ENCODE peak calls at places on chromosomes 3 and 15, in six cellular contexts. S, C, J, K, R and T are unnamed samples.

GRCh38 chr3:73547427-73548036 is 77.2 kb downstream of the PDZRN3 start:
- DNase-seq in S (no peak), C (no peak), J (no peak), K (no peak), R (no peak), T (no peak)

GRCh38 chr15:89761929-89762328 is 10.9 kb upstream of the MESP1 start:
- DNase-seq in S (no peak), C (no peak), J (no peak), K (no peak), R (no peak), T (no peak)

GRCh38 chr3:188271226-188271894 is 117.4 kb downstream of the LPP start:
- DNase-seq in S (no peak), C (no peak), J (no peak), K (no peak), R (no peak), T (no peak)

GRCh38 chr15:97984157-97984556 is 23.7 kb downstream of the ARRDC4 start:
- DNase-seq in S (no peak), C (no peak), J (no peak), K (no peak), R (no peak), T (no peak)

GRCh38 chr3:152302521-152303021 is 33.8 kb downstream of the MBNL1 start:
- DNase-seq in S (no peak), C (peak), J (peak), K (peak), R (peak), T (peak)

GRCh38 chr3:46910166-46910760 is 32.7 kb downstream of the PTH1R start:
- DNase-seq in S (no peak), C (peak), J (peak), K (peak), R (peak), T (peak)

GRCh38 chr3:120224249-120224648 is 60.8 kb downstream of the GPR156 start:
- DNase-seq in S (no peak), C (no peak), J (no peak), K (no peak), R (no peak), T (no peak)

GRCh38 chr15:67641453-67641852 is 99.0 kb downstream of the MAP2K5 start:
- DNase-seq in S (no peak), C (no peak), J (no peak), K (no peak), R (no peak), T (no peak)

GRCh38 chr3:113021471-113021870 is 30.7 kb downstream of the GTPBP8 start:
- DNase-seq in S (no peak), C (no peak), J (no peak), K (no peak), R (no peak), T (no peak)

GRCh38 chr3:111080357-111080937 is 8.8 kb downstream of the NECTIN3 start:
- DNase-seq in S (no peak), C (no peak), J (no peak), K (no peak), R (no peak), T (no peak)

GRCh38 chr3:74390121-74390870 is 224.2 kb downstream of the CNTN3 start:
- DNase-seq in S (no peak), C (no peak), J (no peak), K (no peak), R (no peak), T (no peak)

GRCh38 chr3:24202071-24202470 is 257.0 kb downstream of the NR1D2 start:
- DNase-seq in S (no peak), C (no peak), J (no peak), K (no peak), R (no peak), T (no peak)

GRCh38 chr3:159032311-159032710 is 230.5 kb downstream of the MFSD1 start:
- DNase-seq in S (no peak), C (no peak), J (no peak), K (no peak), R (no peak), T (no peak)

GRCh38 chr15:100931143-100931890 is 12.2 kb downstream of the LRRK1 start:
- DNase-seq in S (no peak), C (no peak), J (no peak), K (no peak), R (no peak), T (no peak)

GRCh38 chr3:131553495-131554247 is 50.9 kb upstream of the MRPL3 start:
- DNase-seq in S (no peak), C (no peak), J (no peak), K (no peak), R (no peak), T (no peak)

GRCh38 chr3:114213669-114214541 is 23.5 kb downstream of the ZNF80 start:
- DNase-seq in S (no peak), C (no peak), J (peak), K (no peak), R (no peak), T (no peak)

GRCh38 chr3:81910244-81910852 is 148.9 kb upstream of the GBE1 start:
- DNase-seq in S (no peak), C (no peak), J (no peak), K (no peak), R (no peak), T (no peak)

GRCh38 chr3:196774191-196774820 is 34.6 kb downstream of the PAK2 start:
- DNase-seq in S (no peak), C (no peak), J (no peak), K (no peak), R (no peak), T (no peak)

GRCh38 chr15:101085311-101085700 is 166.1 kb downstream of the LRRK1 start:
- DNase-seq in S (no peak), C (no peak), J (no peak), K (no peak), R (no peak), T (no peak)

GRCh38 chr3:22982981-22983582 is 220.0 kb upstream of the UBE2E2 start:
- DNase-seq in S (no peak), C (no peak), J (no peak), K (no peak), R (no peak), T (no peak)

GRCh38 chr15:70074380-70074779 is 23.3 kb downstream of the TLE3 start:
- DNase-seq in S (peak), C (no peak), J (no peak), K (no peak), R (no peak), T (no peak)

GRCh38 chr3:2896281-2896967 is 213.8 kb downstream of the IL5RA start:
- DNase-seq in S (no peak), C (no peak), J (no peak), K (no peak), R (no peak), T (no peak)

GRCh38 chr3:179068779-179069530 is 2.7 kb downstream of the ZMAT3 start:
- DNase-seq in S (no peak), C (no peak), J (no peak), K (no peak), R (no peak), T (no peak)

GRCh38 chr3:170059447-170059846 is 21.7 kb downstream of the GPR160 start:
- DNase-seq in S (no peak), C (no peak), J (no peak), K (no peak), R (no peak), T (no peak)

GRCh38 chr3:53230041-53230621 is 25.7 kb downstream of the TKT start:
- DNase-seq in S (no peak), C (peak), J (no peak), K (no peak), R (no peak), T (no peak)

GRCh38 chr15:56616551-56616950 is 116.8 kb downstream of the ZNF280D start:
- DNase-seq in S (no peak), C (no peak), J (no peak), K (no peak), R (no peak), T (no peak)

GRCh38 chr3:23175361-23176073 is 27.6 kb upstream of the UBE2E2 start:
- DNase-seq in S (no peak), C (no peak), J (no peak), K (no peak), R (no peak), T (no peak)

GRCh38 chr3:185717121-185717520 is 107.7 kb downstream of the IGF2BP2 start:
- DNase-seq in S (no peak), C (no peak), J (no peak), K (no peak), R (no peak), T (no peak)

GRCh38 chr15:78502641-78503040 is 4.7 kb upstream of the HYKK start:
- DNase-seq in S (no peak), C (no peak), J (no peak), K (no peak), R (no peak), T (no peak)

GRCh38 chr15:45616901-45617323 is 17.9 kb upstream of the SQOR start:
- DNase-seq in S (no peak), C (no peak), J (no peak), K (no peak), R (no peak), T (no peak)

GRCh38 chr3:66675383-66675782 is 174.6 kb upstream of the LRIG1 start:
- DNase-seq in S (no peak), C (no peak), J (no peak), K (no peak), R (no peak), T (no peak)

GRCh38 chr15:82543155-82543554 is 2.9 kb upstream of the RPS17 start:
- DNase-seq in S (no peak), C (no peak), J (no peak), K (no peak), R (no peak), T (no peak)

GRCh38 chr15:63503739-63504246 is 600 bp upstream of the USP3 start:
- DNase-seq in S (no peak), C (peak), J (peak), K (peak), R (peak), T (peak)

GRCh38 chr15:63505842-63506222 is 1.4 kb downstream of the USP3 start:
- DNase-seq in S (no peak), C (no peak), J (no peak), K (no peak), R (no peak), T (no peak)

GRCh38 chr15:63504247-63504978 is at the start of gene USP3:
- DNase-seq in S (peak), C (peak), J (peak), K (peak), R (peak), T (peak)

GRCh38 chr15:63506537-63507035 is 2.2 kb downstream of the USP3 start:
- DNase-seq in S (no peak), C (no peak), J (no peak), K (no peak), R (no peak), T (no peak)

DNA sequence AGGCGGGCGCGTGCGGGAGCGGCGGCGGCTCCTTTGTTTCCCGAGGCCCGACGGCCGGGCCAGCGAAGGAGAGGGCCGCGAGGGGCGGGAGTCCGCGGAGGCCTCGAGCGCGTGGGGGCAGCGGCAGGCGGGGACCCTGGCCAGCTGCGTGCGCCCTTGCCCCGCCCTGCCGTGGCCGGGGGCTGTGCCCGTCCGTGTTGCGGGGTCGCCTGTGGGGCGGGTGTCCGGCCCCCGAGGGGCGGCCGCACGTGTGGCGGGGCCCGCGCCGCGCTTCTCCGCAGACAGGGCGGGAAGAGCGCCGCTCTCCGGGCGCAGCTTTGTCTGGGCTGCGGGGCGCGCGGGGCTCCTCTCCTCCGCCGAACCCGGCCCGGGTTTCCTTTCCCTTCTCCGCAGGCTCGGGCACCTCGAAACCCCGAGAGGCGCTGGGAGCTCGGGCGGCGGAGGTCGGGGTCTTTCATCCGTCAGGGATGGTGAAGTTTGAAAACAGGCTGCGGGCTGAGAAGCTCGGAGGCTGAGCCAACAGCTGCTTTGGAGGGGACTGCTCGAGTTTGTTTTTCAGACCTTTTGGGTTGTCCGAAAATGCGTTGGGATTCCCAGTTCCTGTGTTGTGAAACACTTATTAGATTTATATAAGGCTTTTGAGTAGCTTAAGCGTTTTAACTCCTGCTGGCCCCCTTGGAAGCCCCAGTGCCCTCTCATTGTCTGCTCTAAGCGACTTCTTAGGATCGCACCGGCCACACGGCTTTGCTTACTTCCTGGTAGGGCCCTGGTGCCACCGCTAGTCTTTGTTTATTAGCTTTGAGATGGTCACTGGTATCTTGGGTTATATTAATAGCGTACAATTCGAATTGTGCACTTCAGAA is 817 bp downstream of the USP3 start:
- DNase-seq in S (peak), C (peak), J (peak), K (peak), R (peak), T (peak)
- TF ChIP-seq CTCF in S (no peak), C (peak), J (peak), K (peak), R (peak), T (peak)

DNA sequence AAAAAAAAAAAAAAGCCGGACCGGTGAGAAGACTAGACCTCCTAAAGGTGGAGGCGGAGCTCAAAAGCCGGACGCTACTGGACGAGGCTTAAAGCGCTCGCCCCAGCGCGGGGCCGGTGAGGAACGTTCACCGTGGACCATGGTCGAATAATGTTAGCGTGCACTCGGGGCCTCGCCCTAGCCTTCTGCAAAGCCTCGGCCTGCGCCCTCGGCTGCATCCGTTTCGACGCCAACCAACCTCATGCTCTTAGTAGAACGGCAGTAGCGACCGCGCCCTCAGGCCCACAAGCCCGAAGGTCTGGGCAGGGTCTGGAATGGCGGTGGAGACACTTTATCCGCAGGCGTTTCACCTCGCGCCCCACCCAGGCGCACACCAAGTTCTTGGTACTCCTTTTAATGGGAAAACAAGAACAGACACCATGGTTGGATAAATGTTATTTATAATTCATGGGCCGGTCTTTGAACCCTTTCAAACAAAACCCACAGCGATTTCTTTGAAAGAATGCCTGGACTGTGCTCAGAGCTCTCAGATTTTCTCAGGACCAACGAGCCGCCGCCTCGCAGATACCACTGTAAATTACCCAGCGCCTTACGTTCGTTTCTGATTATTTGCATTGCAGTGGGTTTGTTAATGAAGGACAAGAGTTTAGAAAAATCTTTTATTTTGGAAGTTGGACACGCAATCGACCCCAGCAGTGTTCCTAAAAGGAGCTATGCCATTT is 1.3 kb upstream of the ISL2 start:
- DNase-seq in S (no peak), C (no peak), J (no peak), K (no peak), R (no peak), T (no peak)
- H3K4me3 ChIP-seq in S (no peak), C (no peak), J (no peak), K (peak), R (no peak), T (no peak)

GRCh38 chr3:15851735-15852134 is 54.0 kb upstream of the ANKRD28 start:
- DNase-seq in S (no peak), C (no peak), J (no peak), K (no peak), R (no peak), T (no peak)
- H3K27ac ChIP-seq in S (no peak), C (no peak), J (no peak), K (no peak), R (no peak), T (no peak)

DNA sequence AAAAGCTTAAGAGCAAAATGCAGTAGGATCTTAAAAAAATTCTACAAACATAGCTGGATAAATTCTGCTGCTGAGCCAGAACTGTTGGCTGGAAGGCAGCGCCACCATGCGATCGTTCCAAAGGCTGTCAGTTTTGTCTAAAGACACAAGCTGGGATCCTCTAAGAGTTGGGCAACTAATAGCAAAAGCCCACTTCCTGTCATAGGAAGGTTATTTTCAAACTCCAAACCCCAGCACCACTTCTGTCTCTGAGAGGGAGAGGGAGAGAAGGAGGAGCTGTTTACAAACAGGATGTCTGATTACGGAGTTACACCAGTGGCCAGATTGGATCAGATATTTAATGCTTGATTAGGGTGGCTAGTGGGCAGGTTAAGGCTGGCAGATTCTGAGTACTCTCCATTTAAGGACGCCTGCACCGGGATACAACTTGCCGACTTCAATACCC is 44.0 kb downstream of the EIF4E3 start:
- DNase-seq in S (peak), C (peak), J (peak), K (peak), R (peak), T (peak)
- TF ChIP-seq CTCF in S (peak), C (peak), J (peak), K (peak), R (peak), T (peak)

GRCh38 chr3:184513276-184514150 is 48.1 kb upstream of the EPHB3 start:
- DNase-seq in S (peak), C (peak), J (peak), K (peak), R (peak), T (peak)
- H3K4me3 ChIP-seq in S (peak), C (peak), J (peak), K (peak), R (peak), T (peak)

GRCh38 chr3:141337523-141337854 is 30.8 kb upstream of the ZBTB38 start:
- DNase-seq in S (no peak), C (no peak), J (no peak), K (no peak), R (no peak), T (no peak)
- H3K27ac ChIP-seq in S (no peak), C (no peak), J (no peak), K (no peak), R (no peak), T (no peak)